ENCODE peak calls at places on chromosomes 12 and 14, in nine cellular contexts. L is globus pallidus; R is NCI-H748 treated with DMSO at 0.1 percent for 48 hours; Z is endothelial cell; Q is head of caudate nucleus; M is nephron progenitor cell; H is H7; F is stimulated activated CD4-positive, alpha-beta T cell treated with anti-CD3 and anti-CD28 coated beads, Interleukin-4, amount 100 ng/mL, for 1 hour; Y is left ventricle myocardium inferior. I is an unnamed sample.

GRCh38 chr12:71640316-71640715 is 23.3 kb downstream of the ZFC3H1 start:
- DNase-seq in L (no peak), R (no peak), Z (no peak), Q (no peak), M (no peak), H (no peak), F (no peak), Y (no peak), I (no peak)

GRCh38 chr14:66140213-66140918 is 345.8 kb upstream of the CCDC196 start:
- DNase-seq in L (no peak), R (no peak), Z (no peak), Q (no peak), M (no peak), H (no peak), F (no peak), Y (no peak), I (no peak)

GRCh38 chr14:71355324-71356201 is 448.3 kb downstream of the PCNX1 start:
- DNase-seq in L (peak; percentile 16), R (no peak), Z (no peak), Q (no peak), M (no peak), H (no peak), F (no peak), Y (no peak), I (no peak)

GRCh38 chr14:95255487-95255886 is 64.2 kb downstream of the CLMN start:
- DNase-seq in L (no peak), R (peak; percentile 31), Z (peak; percentile 36), Q (peak; percentile 40), M (peak; percentile 57), H (peak; percentile 88), F (no peak), Y (no peak), I (peak; percentile 88)

GRCh38 chr12:59036973-59037807 is 116.9 kb upstream of the LRIG3 start:
- DNase-seq in L (no peak), R (no peak), Z (no peak), Q (no peak), M (no peak), H (no peak), F (no peak), Y (no peak), I (no peak)

GRCh38 chr14:61477845-61478438 is 156.6 kb downstream of the PRKCH start:
- DNase-seq in L (peak; percentile 51), R (no peak), Z (no peak), Q (peak; percentile 39), M (no peak), H (no peak), F (peak; percentile 20), Y (peak; percentile 79), I (peak; percentile 91)

GRCh38 chr12:58765653-58766554 is 154.4 kb downstream of the LRIG3 start:
- DNase-seq in L (no peak), R (peak; percentile 96), Z (no peak), Q (no peak), M (no peak), H (no peak), F (no peak), Y (no peak), I (no peak)

GRCh38 chr12:18470251-18470650 is 208.9 kb downstream of the PIK3C2G start:
- DNase-seq in L (no peak), R (no peak), Z (no peak), Q (no peak), M (no peak), H (no peak), F (no peak), Y (no peak), I (no peak)

GRCh38 chr14:35927727-35928126 is 101.6 kb downstream of the BRMS1L start:
- DNase-seq in L (no peak), R (no peak), Z (no peak), Q (no peak), M (no peak), H (no peak), F (no peak), Y (no peak), I (no peak)

GRCh38 chr12:76863005-76863670 is 15.7 kb downstream of the CSRP2 start:
- DNase-seq in L (no peak), R (no peak), Z (no peak), Q (no peak), M (no peak), H (no peak), F (no peak), Y (no peak), I (no peak)

GRCh38 chr12:47276253-47277070 is 196.7 kb upstream of the AMIGO2 start:
- DNase-seq in L (peak; percentile 25), R (peak; percentile 39), Z (no peak), Q (no peak), M (no peak), H (no peak), F (no peak), Y (no peak), I (no peak)

GRCh38 chr14:105487986-105488777 is 1.5 kb downstream of the CRIP1 start:
- DNase-seq in L (no peak), R (no peak), Z (no peak), Q (no peak), M (no peak), H (no peak), F (no peak), Y (peak; percentile 26), I (no peak)

GRCh38 chr14:83172363-83172762 is 1638.7 kb upstream of the SEL1L start:
- DNase-seq in L (no peak), R (no peak), Z (no peak), Q (no peak), M (no peak), H (no peak), F (no peak), Y (no peak), I (no peak)

GRCh38 chr14:59460378-59460777 is 4.8 kb downstream of the GPR135 start:
- DNase-seq in L (no peak), R (no peak), Z (no peak), Q (no peak), M (no peak), H (no peak), F (no peak), Y (no peak), I (no peak)

GRCh38 chr12:10154145-10154496 is 17.8 kb downstream of the OLR1 start:
- DNase-seq in L (no peak), R (no peak), Z (no peak), Q (no peak), M (no peak), H (no peak), F (no peak), Y (no peak), I (no peak)

GRCh38 chr14:61542848-61543790 is 152.2 kb upstream of the HIF1A start:
- DNase-seq in L (peak; percentile 59), R (no peak), Z (no peak), Q (no peak), M (no peak), H (no peak), F (no peak), Y (no peak), I (no peak)

GRCh38 chr14:60090864-60091519 is 731 bp upstream of the PCNX4 start:
- DNase-seq in L (peak; percentile 59), R (no peak), Z (no peak), Q (peak; percentile 27), M (peak; percentile 28), H (peak; percentile 15), F (peak; percentile 2), Y (peak; percentile 33), I (peak; percentile 68)

GRCh38 chr14:80202888-80203562 is 8.3 kb downstream of the DIO2 start:
- DNase-seq in L (no peak), R (no peak), Z (peak; percentile 69), Q (no peak), M (peak; percentile 30), H (peak; percentile 40), F (peak; percentile 5), Y (no peak), I (no peak)

GRCh38 chr12:88361493-88361892 is 218.8 kb downstream of the KITLG start:
- DNase-seq in L (no peak), R (no peak), Z (no peak), Q (no peak), M (no peak), H (no peak), F (no peak), Y (no peak), I (no peak)

GRCh38 chr14:24264298-24264697 is 1.3 kb upstream of the TGM1 start:
- DNase-seq in L (no peak), R (no peak), Z (no peak), Q (no peak), M (no peak), H (no peak), F (no peak), Y (no peak), I (no peak)

GRCh38 chr12:41663487-41664258 is 475.6 kb downstream of the PDZRN4 start:
- DNase-seq in L (peak; percentile 20), R (peak; percentile 27), Z (peak; percentile 9), Q (no peak), M (no peak), H (peak; percentile 44), F (no peak), Y (no peak), I (no peak)

GRCh38 chr12:45075575-45076282 is 24.8 kb upstream of the DBX2 start:
- DNase-seq in L (no peak), R (no peak), Z (no peak), Q (no peak), M (no peak), H (no peak), F (no peak), Y (no peak), I (no peak)

GRCh38 chr12:127455347-127456265 is 811.4 kb upstream of the TMEM132C start:
- DNase-seq in L (no peak), R (no peak), Z (no peak), Q (no peak), M (peak; percentile 51), H (peak; percentile 94), F (no peak), Y (no peak), I (no peak)

GRCh38 chr14:43786066-43786762 is 720.9 kb downstream of the FSCB start:
- DNase-seq in L (no peak), R (no peak), Z (no peak), Q (no peak), M (no peak), H (no peak), F (no peak), Y (peak; percentile 13), I (no peak)

GRCh38 chr14:105193916-105194782 is 13.0 kb upstream of the NUDT14 start:
- DNase-seq in L (no peak), R (peak; percentile 34), Z (no peak), Q (peak; percentile 65), M (no peak), H (no peak), F (peak; percentile 33), Y (no peak), I (no peak)

GRCh38 chr14:61376314-61376713 is 54.9 kb downstream of the PRKCH start:
- DNase-seq in L (no peak), R (no peak), Z (no peak), Q (no peak), M (no peak), H (no peak), F (no peak), Y (no peak), I (no peak)

GRCh38 chr14:22748188-22748587 is 18.3 kb upstream of the OXA1L start:
- DNase-seq in L (no peak), R (no peak), Z (no peak), Q (no peak), M (no peak), H (no peak), F (no peak), Y (no peak), I (no peak)

GRCh38 chr14:37246427-37246829 is 48.7 kb downstream of the MIPOL1 start:
- DNase-seq in L (peak; percentile 37), R (peak; percentile 92), Z (no peak), Q (no peak), M (no peak), H (peak; percentile 26), F (no peak), Y (no peak), I (no peak)

GRCh38 chr14:20436363-20436755 is 393 bp upstream of the KLHL33 start:
- DNase-seq in L (no peak), R (no peak), Z (no peak), Q (no peak), M (no peak), H (no peak), F (no peak), Y (no peak), I (no peak)

GRCh38 chr14:89331398-89331797 is 85.6 kb downstream of the FOXN3 start:
- DNase-seq in L (no peak), R (no peak), Z (no peak), Q (no peak), M (no peak), H (no peak), F (no peak), Y (no peak), I (no peak)

GRCh38 chr12:127130506-127131100 is 1136.4 kb upstream of the TMEM132C start:
- DNase-seq in L (no peak), R (no peak), Z (no peak), Q (no peak), M (no peak), H (no peak), F (no peak), Y (no peak), I (no peak)

I was measured in upper lobe of right lung.